ENCODE peak calls at places on chromosome 12, in six cellular contexts. A is SW 1271; D is ACHN; I is MM.1S; O is T-helper 22 cell; R is stimulated activated CD4-positive, alpha-beta T cell treated with anti-CD3 and anti-CD28 coated beads, Interleukin-4, amount 100 ng/mL, for 1 hour. G is an unnamed sample.

GRCh38 chr12:42779186-42779859 is 189.8 kb upstream of the PRICKLE1 start:
- DNase-seq in A (no peak), D (no peak), I (no peak), O (no peak), R (no peak), G (no peak)

GRCh38 chr12:130017571-130018449 is 114.0 kb upstream of the TMEM132D start:
- DNase-seq in A (no peak), D (no peak), I (no peak), O (no peak), R (no peak), G (no peak)

GRCh38 chr12:96015672-96016071 is 19.5 kb upstream of the HAL start:
- DNase-seq in A (no peak), D (peak; percentile 49), I (no peak), O (no peak), R (no peak), G (no peak)

GRCh38 chr12:38823314-38823713 is 82.1 kb downstream of the CPNE8 start:
- DNase-seq in A (no peak), D (no peak), I (no peak), O (no peak), R (no peak), G (no peak)

GRCh38 chr12:6345319-6346071 is 3.6 kb upstream of the TNFRSF1A start:
- DNase-seq in A (peak; percentile 91), D (peak; percentile 87), I (no peak), O (peak; percentile 30), R (no peak), G (peak; percentile 87)

GRCh38 chr12:43835656-43836454 is at the start of gene TMEM117:
- DNase-seq in A (no peak), D (peak; percentile 80), I (peak; percentile 62), O (peak; percentile 41), R (peak; percentile 58), G (no peak)

GRCh38 chr12:12079291-12079690 is 8.6 kb downstream of the BCL2L14 start:
- DNase-seq in A (no peak), D (no peak), I (no peak), O (no peak), R (no peak), G (no peak)

GRCh38 chr12:94305293-94305957 is 154.2 kb downstream of the CEP83 start:
- DNase-seq in A (no peak), D (no peak), I (no peak), O (no peak), R (no peak), G (no peak)

GRCh38 chr12:78725951-78726550 is 138.5 kb upstream of the SYT1 start:
- DNase-seq in A (no peak), D (no peak), I (no peak), O (no peak), R (no peak), G (no peak)

GRCh38 chr12:89700191-89700810 is 8.3 kb downstream of the ATP2B1 start:
- DNase-seq in A (no peak), D (no peak), I (no peak), O (no peak), R (no peak), G (peak; percentile 47)

GRCh38 chr12:75825686-75826085 is 205.9 kb downstream of the PHLDA1 start:
- DNase-seq in A (no peak), D (peak; percentile 33), I (no peak), O (no peak), R (no peak), G (peak; percentile 40)

GRCh38 chr12:64160021-64160717 is 61.9 kb downstream of the KICS2 start:
- DNase-seq in A (no peak), D (no peak), I (no peak), O (no peak), R (no peak), G (no peak)

GRCh38 chr12:14612895-14613294 is 45.2 kb upstream of the PLBD1 start:
- DNase-seq in A (no peak), D (no peak), I (no peak), O (no peak), R (no peak), G (no peak)

GRCh38 chr12:91892081-91892855 is 253.4 kb downstream of the BTG1 start:
- DNase-seq in A (no peak), D (no peak), I (no peak), O (no peak), R (no peak), G (no peak)

GRCh38 chr12:50070314-50071060 is 13.1 kb downstream of the ASIC1 start:
- DNase-seq in A (no peak), D (peak; percentile 85), I (peak; percentile 63), O (peak; percentile 34), R (peak; percentile 62), G (peak; percentile 62)

GRCh38 chr12:19434538-19434937 is 4.8 kb upstream of the AEBP2 start:
- DNase-seq in A (no peak), D (no peak), I (no peak), O (no peak), R (no peak), G (no peak)

GRCh38 chr12:108595711-108596647 is 1.9 kb downstream of the TMEM119 start:
- DNase-seq in A (no peak), D (no peak), I (no peak), O (no peak), R (no peak), G (no peak)

GRCh38 chr12:29566441-29566840 is 69.0 kb upstream of the OVCH1 start:
- DNase-seq in A (no peak), D (no peak), I (no peak), O (no peak), R (no peak), G (no peak)

GRCh38 chr12:99390707-99391106 is 256.8 kb upstream of the GARIN6 start:
- DNase-seq in A (no peak), D (peak; percentile 56), I (no peak), O (no peak), R (no peak), G (peak; percentile 3)

GRCh38 chr12:49872781-49873181 is 29.9 kb upstream of the BCDIN3D start:
- DNase-seq in A (no peak), D (no peak), I (no peak), O (no peak), R (no peak), G (no peak)

GRCh38 chr12:69548687-69549086 is 36.6 kb upstream of the CCT2 start:
- DNase-seq in A (no peak), D (no peak), I (no peak), O (no peak), R (no peak), G (no peak)

GRCh38 chr12:110314308-110314707 is 33.3 kb downstream of the ATP2A2 start:
- DNase-seq in A (no peak), D (no peak), I (no peak), O (no peak), R (no peak), G (peak; percentile 50)

GRCh38 chr12:109731806-109732205 is 18.2 kb downstream of the FAM222A start:
- DNase-seq in A (no peak), D (no peak), I (no peak), O (no peak), R (no peak), G (no peak)

GRCh38 chr12:80183939-80184338 is 84.6 kb downstream of the OTOGL start:
- DNase-seq in A (no peak), D (no peak), I (no peak), O (no peak), R (no peak), G (peak; percentile 43)